ENCODE peak calls at places on chromosomes 2 and 18, in six cellular contexts. One of them, this sample, is unnamed. For H3K4me1, the result is how much of the 10 kb centered on the place peaks cover.

GRCh38 chr2:54416166-54416798 is 39.8 kb upstream of the SPTBN1 start:
- DNase-seq in mesenchymal stem cell: peak
- DNase-seq in H9: no peak
- DNase-seq in trophoblast cell: no peak
- DNase-seq in IMR-90: peak
- DNase-seq in H1: no peak
- DNase-seq in this sample: no peak

GRCh38 chr2:24515335-24515734 is 24.3 kb downstream of the NCOA1 start:
- DNase-seq in IMR-90: no peak
- DNase-seq in trophoblast cell: peak
- DNase-seq in H9: no peak
- DNase-seq in mesenchymal stem cell: no peak
- DNase-seq in H1: no peak
- DNase-seq in this sample: no peak

GRCh38 chr2:23566236-23567142 is 181.5 kb downstream of the KLHL29 start:
- DNase-seq in H9: peak
- DNase-seq in trophoblast cell: peak
- DNase-seq in mesenchymal stem cell: peak
- DNase-seq in H1: peak
- DNase-seq in IMR-90: peak
- DNase-seq in this sample: no peak

GRCh38 chr18:23380001-23380550 is 73.0 kb upstream of the RIOK3 start:
- DNase-seq in mesenchymal stem cell: peak
- DNase-seq in H9: no peak
- DNase-seq in H1: no peak
- DNase-seq in trophoblast cell: peak
- DNase-seq in IMR-90: peak
- DNase-seq in this sample: no peak

GRCh38 chr2:235936493-235936892 is 231.7 kb downstream of the GBX2 start:
- DNase-seq in H9: peak
- DNase-seq in H1: no peak
- DNase-seq in trophoblast cell: no peak
- DNase-seq in IMR-90: no peak
- DNase-seq in mesenchymal stem cell: no peak
- DNase-seq in this sample: no peak

GRCh38 chr2:207334631-207335371 is 169.1 kb upstream of the KLF7 start:
- DNase-seq in H9: peak
- DNase-seq in IMR-90: peak
- DNase-seq in mesenchymal stem cell: peak
- DNase-seq in H1: peak
- DNase-seq in trophoblast cell: peak
- DNase-seq in this sample: peak

GRCh38 chr2:195732569-195732968 is 75.5 kb downstream of the SLC39A10 start:
- DNase-seq in trophoblast cell: no peak
- DNase-seq in H9: no peak
- DNase-seq in H1: no peak
- DNase-seq in mesenchymal stem cell: peak
- DNase-seq in IMR-90: peak
- DNase-seq in this sample: no peak

GRCh38 chr2:132582360-132582759 is 87.6 kb downstream of the LYPD1 start:
- DNase-seq in H9: peak
- DNase-seq in trophoblast cell: no peak
- DNase-seq in mesenchymal stem cell: no peak
- DNase-seq in IMR-90: peak
- DNase-seq in H1: no peak
- DNase-seq in this sample: no peak

GRCh38 chr2:28370355-28370754 is 22.3 kb upstream of the FOSL2 start:
- DNase-seq in IMR-90: no peak
- DNase-seq in H1: no peak
- DNase-seq in mesenchymal stem cell: no peak
- DNase-seq in trophoblast cell: no peak
- DNase-seq in H9: no peak
- DNase-seq in this sample: no peak

GRCh38 chr2:29462293-29462692 is 347.1 kb downstream of the CLIP4 start:
- DNase-seq in mesenchymal stem cell: peak
- DNase-seq in H9: no peak
- DNase-seq in trophoblast cell: peak
- DNase-seq in H1: no peak
- DNase-seq in IMR-90: peak
- DNase-seq in this sample: no peak

GRCh38 chr2:206846331-206846730 is 80.9 kb downstream of the FASTKD2 start:
- DNase-seq in H9: no peak
- DNase-seq in trophoblast cell: no peak
- DNase-seq in mesenchymal stem cell: no peak
- DNase-seq in IMR-90: no peak
- DNase-seq in H1: no peak
- DNase-seq in this sample: no peak

GRCh38 chr2:120189189-120189588 is 34.0 kb downstream of the TMEM185B start:
- DNase-seq in H1: no peak
- DNase-seq in IMR-90: no peak
- DNase-seq in H9: no peak
- DNase-seq in trophoblast cell: no peak
- DNase-seq in mesenchymal stem cell: no peak
- DNase-seq in this sample: no peak

GRCh38 chr2:160322320-160322719 is 122.2 kb upstream of the ITGB6 start:
- DNase-seq in H1: no peak
- DNase-seq in trophoblast cell: no peak
- DNase-seq in mesenchymal stem cell: no peak
- DNase-seq in H9: no peak
- DNase-seq in IMR-90: no peak
- DNase-seq in this sample: no peak

GRCh38 chr18:5944448-5944847 is 49.1 kb upstream of the TMEM200C start:
- DNase-seq in IMR-90: no peak
- DNase-seq in trophoblast cell: no peak
- DNase-seq in H9: no peak
- DNase-seq in H1: no peak
- DNase-seq in mesenchymal stem cell: no peak
- DNase-seq in this sample: no peak

GRCh38 chr2:234249873-234250272 is 199.4 kb downstream of the SPP2 start:
- DNase-seq in mesenchymal stem cell: no peak
- DNase-seq in IMR-90: peak
- DNase-seq in H1: no peak
- DNase-seq in trophoblast cell: peak
- DNase-seq in H9: no peak
- DNase-seq in this sample: no peak

GRCh38 chr2:72143441-72144356 is 4.0 kb downstream of the CYP26B1 start:
- DNase-seq in H1: no peak
- DNase-seq in mesenchymal stem cell: peak
- DNase-seq in H9: peak
- DNase-seq in IMR-90: no peak
- DNase-seq in trophoblast cell: peak
- DNase-seq in this sample: no peak

GRCh38 chr2:206982360-206982759 is 43.0 kb downstream of the CPO start:
- DNase-seq in trophoblast cell: no peak
- DNase-seq in H9: no peak
- DNase-seq in IMR-90: no peak
- DNase-seq in H1: no peak
- DNase-seq in mesenchymal stem cell: no peak
- DNase-seq in this sample: no peak

GRCh38 chr2:47346107-47346506 is 56.8 kb upstream of the MSH2 start:
- DNase-seq in H9: no peak
- DNase-seq in H1: no peak
- DNase-seq in IMR-90: no peak
- DNase-seq in mesenchymal stem cell: no peak
- DNase-seq in trophoblast cell: no peak
- DNase-seq in this sample: no peak

GRCh38 chr2:207683879-207684627 is 27.4 kb upstream of the CCNYL1 start:
- DNase-seq in IMR-90: peak
- DNase-seq in H1: no peak
- DNase-seq in trophoblast cell: peak
- DNase-seq in H9: no peak
- DNase-seq in mesenchymal stem cell: peak
- DNase-seq in this sample: no peak

GRCh38 chr2:182248362-182248761 is 178.5 kb downstream of the PDE1A start:
- DNase-seq in IMR-90: no peak
- DNase-seq in H9: no peak
- DNase-seq in trophoblast cell: no peak
- DNase-seq in H1: no peak
- DNase-seq in mesenchymal stem cell: no peak
- DNase-seq in this sample: no peak

GRCh38 chr2:186709529-186710455 is 15.9 kb downstream of the FAM171B start:
- DNase-seq in H9: no peak
- DNase-seq in trophoblast cell: no peak
- DNase-seq in IMR-90: no peak
- DNase-seq in mesenchymal stem cell: no peak
- DNase-seq in H1: no peak
- DNase-seq in this sample: no peak

GRCh38 chr2:211347328-211347727 is 790.9 kb downstream of the CPS1 start:
- DNase-seq in IMR-90: no peak
- DNase-seq in mesenchymal stem cell: no peak
- DNase-seq in H9: peak
- DNase-seq in trophoblast cell: no peak
- DNase-seq in H1: no peak
- DNase-seq in this sample: no peak

GRCh38 chr2:98460573-98461560 is 16.2 kb downstream of the INPP4A start:
- DNase-seq in IMR-90: no peak
- DNase-seq in mesenchymal stem cell: no peak
- DNase-seq in H9: no peak
- DNase-seq in trophoblast cell: no peak
- DNase-seq in H1: no peak
- DNase-seq in this sample: no peak

GRCh38 chr18:51051105-51051712 is 21.2 kb downstream of the SMAD4 start:
- DNase-seq in H9: no peak
- DNase-seq in mesenchymal stem cell: peak
- DNase-seq in trophoblast cell: peak
- DNase-seq in H1: no peak
- DNase-seq in IMR-90: peak
- DNase-seq in this sample: peak

GRCh38 chr18:37405229-37405628 is 160.4 kb downstream of the CELF4 start:
- DNase-seq in mesenchymal stem cell: no peak
- DNase-seq in IMR-90: no peak
- DNase-seq in H9: no peak
- DNase-seq in trophoblast cell: no peak
- DNase-seq in H1: no peak
- DNase-seq in this sample: no peak

GRCh38 chr2:237705225-237705524 is 77.8 kb downstream of the LRRFIP1 start:
- DNase-seq in H1: no peak
- DNase-seq in H9: no peak
- DNase-seq in trophoblast cell: no peak
- DNase-seq in mesenchymal stem cell: peak
- DNase-seq in IMR-90: peak
- DNase-seq in this sample: no peak

GRCh38 chr2:232611559-232612218 is 21.7 kb upstream of the EFHD1 start:
- DNase-seq in H1: no peak
- DNase-seq in mesenchymal stem cell: peak
- DNase-seq in H9: peak
- DNase-seq in IMR-90: peak
- DNase-seq in trophoblast cell: peak
- DNase-seq in this sample: no peak

GRCh38 chr2:216777637-216778273 is 82.1 kb downstream of the TNP1 start:
- DNase-seq in mesenchymal stem cell: peak
- DNase-seq in trophoblast cell: peak
- DNase-seq in H1: peak
- DNase-seq in IMR-90: peak
- DNase-seq in H9: peak
- DNase-seq in this sample: peak

GRCh38 chr2:129857200-129857599 is 122.3 kb upstream of the RAB6C start:
- DNase-seq in trophoblast cell: no peak
- DNase-seq in H1: no peak
- DNase-seq in H9: no peak
- DNase-seq in IMR-90: no peak
- DNase-seq in mesenchymal stem cell: no peak
- DNase-seq in this sample: no peak

GRCh38 chr2:68357608-68358337 is 7.3 kb upstream of the PLEK start:
- DNase-seq in IMR-90: peak
- DNase-seq in trophoblast cell: peak
- DNase-seq in H9: peak
- DNase-seq in H1: peak
- DNase-seq in mesenchymal stem cell: peak
- DNase-seq in this sample: peak

GRCh38 chr18:9792565-9793226 is 84.6 kb downstream of the RAB31 start:
- DNase-seq in trophoblast cell: peak
- DNase-seq in H9: peak
- DNase-seq in H1: no peak
- DNase-seq in IMR-90: no peak
- DNase-seq in mesenchymal stem cell: no peak
- DNase-seq in this sample: no peak

DNA sequence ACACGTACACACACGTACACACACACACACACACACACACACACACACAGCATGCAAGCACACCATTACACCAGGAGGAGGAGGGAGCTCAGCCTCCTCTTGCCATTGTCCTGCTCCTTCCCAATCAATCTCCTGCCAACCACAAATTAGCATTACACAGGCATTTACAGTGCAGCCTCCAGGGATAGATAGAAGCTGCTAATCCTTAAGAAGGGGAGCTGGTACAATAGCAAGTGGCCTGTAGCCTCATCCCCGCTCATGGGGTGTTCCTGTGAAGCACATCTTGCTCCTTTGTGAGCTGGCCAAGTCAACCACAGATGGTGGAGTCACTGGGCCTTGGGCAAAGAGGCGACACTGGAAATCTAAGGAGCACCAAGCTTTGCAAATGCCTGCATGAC is 110.4 kb upstream of the PKDCC start:
- DNase-seq in H9: peak
- DNase-seq in IMR-90: peak
- DNase-seq in H1: no peak
- DNase-seq in mesenchymal stem cell: peak
- DNase-seq in trophoblast cell: no peak
- DNase-seq in this sample: no peak
- H2AK5ac ChIP-seq in H9: no peak
- H2AK5ac ChIP-seq in IMR-90: peak
- H2AK5ac ChIP-seq in H1: peak
- H2AK5ac ChIP-seq in mesenchymal stem cell: no peak
- H2AK5ac ChIP-seq in trophoblast cell: no peak
- H2AK5ac ChIP-seq in this sample: peak

GRCh38 chr2:83901322-83901721 is 557.8 kb downstream of the SUCLG1 start:
- DNase-seq in IMR-90: no peak
- DNase-seq in H9: no peak
- DNase-seq in mesenchymal stem cell: no peak
- DNase-seq in trophoblast cell: no peak
- DNase-seq in H1: no peak
- DNase-seq in this sample: no peak
- H4K91ac ChIP-seq in IMR-90: no peak
- H4K91ac ChIP-seq in H9: no peak
- H4K91ac ChIP-seq in mesenchymal stem cell: no peak
- H4K91ac ChIP-seq in trophoblast cell: no peak
- H4K91ac ChIP-seq in H1: no peak
- H4K91ac ChIP-seq in this sample: no peak

GRCh38 chr2:173940208-173941020 is 24.8 kb downstream of the SP3 start:
- DNase-seq in mesenchymal stem cell: no peak
- DNase-seq in trophoblast cell: peak
- DNase-seq in H1: no peak
- DNase-seq in IMR-90: no peak
- DNase-seq in H9: no peak
- DNase-seq in this sample: no peak
- H3K4me1 ChIP-seq in mesenchymal stem cell: under half
- H3K4me1 ChIP-seq in trophoblast cell: under half
- H3K4me1 ChIP-seq in H1: under half
- H3K4me1 ChIP-seq in IMR-90: under half
- H3K4me1 ChIP-seq in H9: under half
- H3K4me1 ChIP-seq in this sample: under half

DNA sequence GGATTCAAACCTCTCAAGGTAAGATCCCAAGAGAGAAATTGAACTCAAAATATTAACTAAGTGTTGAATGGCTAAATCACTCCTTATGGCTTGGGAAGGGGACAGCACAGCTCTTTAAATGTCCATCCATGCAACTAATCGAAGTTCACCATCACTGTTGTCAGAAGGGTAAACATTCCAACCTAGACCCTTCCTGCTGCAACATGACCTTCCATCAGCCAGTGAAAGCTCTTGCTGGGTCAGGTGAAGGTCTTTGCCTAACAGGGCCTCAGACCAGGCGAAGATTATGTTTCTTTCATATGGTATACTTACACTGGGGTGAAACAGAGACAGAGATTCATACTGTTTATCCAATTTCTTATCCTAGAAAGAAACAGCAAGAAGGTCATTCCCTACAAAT is 16.4 kb downstream of the IAH1 start:
- DNase-seq in trophoblast cell: no peak
- DNase-seq in H9: no peak
- DNase-seq in IMR-90: no peak
- DNase-seq in mesenchymal stem cell: no peak
- DNase-seq in H1: no peak
- DNase-seq in this sample: no peak
- H2AK5ac ChIP-seq in trophoblast cell: no peak
- H2AK5ac ChIP-seq in H9: no peak
- H2AK5ac ChIP-seq in IMR-90: no peak
- H2AK5ac ChIP-seq in mesenchymal stem cell: no peak
- H2AK5ac ChIP-seq in H1: no peak
- H2AK5ac ChIP-seq in this sample: no peak

This sample was measured in neuronal stem cell.